ENCODE peak calls at places on chromosomes 4 and X, in five cellular contexts. L is midbrain; A is posterior cingulate gyrus; R is activated CD8-positive, alpha-beta T cell treated with anti-CD3 and anti-CD28 coated beads, Interleukin-2, amount 10 ng/mL, durations not matched to agents 7 days and 5 days; T is left kidney. H is an unnamed sample.

GRCh38 chr4:160835789-160836188 is 1328.0 kb downstream of the FSTL5 start:
- DNase-seq in A (no peak), R (no peak), T (peak), L (no peak), H (no peak)

GRCh38 chrX:120781416-120781815 is 94.2 kb downstream of the CT47B1 start:
- DNase-seq in A (no peak), L (no peak), R (no peak), T (no peak), H (no peak)

GRCh38 chrX:102930990-102931756 is 5.9 kb upstream of the RAB40AL start:
- DNase-seq in L (no peak), T (no peak), R (no peak), A (no peak), H (no peak)

GRCh38 chrX:79325263-79325958 is 41.7 kb downstream of the ITM2A start:
- DNase-seq in R (peak), A (no peak), L (no peak), T (no peak), H (no peak)

GRCh38 chrX:45508459-45508858 is 307.8 kb upstream of the DIPK2B start:
- DNase-seq in A (no peak), R (no peak), T (no peak), L (no peak), H (no peak)

GRCh38 chr4:70969076-70969475 is 24.4 kb upstream of the DCK start:
- DNase-seq in T (peak), A (no peak), R (no peak), L (no peak), H (no peak)

GRCh38 chr4:73019462-73020047 is 50.0 kb downstream of the COX18 start:
- DNase-seq in R (peak), A (no peak), T (peak), L (peak), H (peak)

GRCh38 chr4:74624351-74625151 is 169.8 kb downstream of the BTC start:
- DNase-seq in L (no peak), T (no peak), A (no peak), R (no peak), H (no peak)

GRCh38 chr4:3364634-3365314 is 72.0 kb downstream of the RGS12 start:
- DNase-seq in A (no peak), L (no peak), R (no peak), T (no peak), H (no peak)

GRCh38 chr4:156763511-156763910 is 208.1 kb downstream of the PDGFC start:
- DNase-seq in R (no peak), L (no peak), T (peak), A (no peak), H (no peak)

GRCh38 chrX:100648601-100649417 is 4.8 kb downstream of the SRPX2 start:
- DNase-seq in R (no peak), T (peak), L (no peak), A (no peak), H (no peak)

GRCh38 chr4:13907255-13907751 is 279.8 kb upstream of the BOD1L1 start:
- DNase-seq in R (no peak), L (no peak), A (no peak), T (no peak), H (no peak)

GRCh38 chrX:145213504-145213903 is 33.8 kb upstream of the SPANXN1 start:
- DNase-seq in A (no peak), L (no peak), R (no peak), T (peak), H (peak)

GRCh38 chr4:153296424-153296823 is 48.1 kb upstream of the MND1 start:
- DNase-seq in A (no peak), R (no peak), T (peak), L (no peak), H (no peak)

GRCh38 chrX:57977992-57978391 is 67.7 kb upstream of the ZXDA start:
- DNase-seq in A (no peak), R (no peak), L (no peak), T (no peak), H (peak)

GRCh38 chr4:76626686-76627465 is 191.8 kb downstream of the SHROOM3 start:
- DNase-seq in R (no peak), L (no peak), T (no peak), A (no peak), H (no peak)

GRCh38 chr4:150173854-150174398 is 95.7 kb downstream of the DCLK2 start:
- DNase-seq in L (peak), T (peak), R (no peak), A (no peak), H (no peak)

GRCh38 chrX:1124531-1124930 is 87.9 kb downstream of the CRLF2 start:
- DNase-seq in R (no peak), L (no peak), T (no peak), A (no peak), H (no peak)